ENCODE peak calls at places on chromosomes 7 and 10, in four cellular contexts. Q, O, W and Z are unnamed samples.

GRCh38 chr7:2978403-2978802 is 65.3 kb downstream of the CARD11 start:
- DNase-seq in Q (peak), O (no peak), W (peak), Z (peak)

GRCh38 chr10:90856261-90856660 is 1.6 kb downstream of the HTR7 start:
- DNase-seq in Q (no peak), O (no peak), W (no peak), Z (no peak)

GRCh38 chr7:31100445-31100844 is 48.3 kb downstream of the ADCYAP1R1 start:
- DNase-seq in Q (no peak), O (no peak), W (no peak), Z (no peak)

GRCh38 chr10:34392641-34393170 is 422.4 kb downstream of the PARD3 start:
- DNase-seq in Q (no peak), O (no peak), W (no peak), Z (no peak)

GRCh38 chr10:7300327-7300726 is 110.5 kb downstream of the SFMBT2 start:
- DNase-seq in Q (no peak), O (no peak), W (no peak), Z (no peak)

GRCh38 chr10:5751854-5752253 is 61.4 kb downstream of the GDI2 start:
- DNase-seq in Q (no peak), O (no peak), W (no peak), Z (no peak)

GRCh38 chr10:17645591-17646345 is 1.8 kb downstream of the STAM start:
- DNase-seq in Q (no peak), O (no peak), W (no peak), Z (no peak)

GRCh38 chr10:78528749-78529204 is 495.1 kb downstream of the RPS24 start:
- DNase-seq in Q (no peak), O (no peak), W (no peak), Z (no peak)

GRCh38 chr10:86046845-86047460 is 319.6 kb downstream of the GRID1 start:
- DNase-seq in Q (no peak), O (no peak), W (no peak), Z (no peak)

GRCh38 chr10:7412482-7413251 is 1.8 kb upstream of the SFMBT2 start:
- DNase-seq in Q (peak), O (no peak), W (peak), Z (peak)

GRCh38 chr7:73977626-73978618 is 50.1 kb upstream of the ELN start:
- DNase-seq in Q (peak), O (no peak), W (no peak), Z (peak)

GRCh38 chr7:30019960-30020359 is 6.5 kb downstream of the FKBP14 start:
- DNase-seq in Q (no peak), O (no peak), W (no peak), Z (no peak)

GRCh38 chr7:763762-764161 is 36.7 kb upstream of the PRKAR1B start:
- DNase-seq in Q (no peak), O (no peak), W (no peak), Z (no peak)

GRCh38 chr10:21495002-21495685 is 30.3 kb downstream of the SKIDA1 start:
- DNase-seq in Q (no peak), O (no peak), W (no peak), Z (no peak)

GRCh38 chr10:79472951-79473350 is 27.5 kb upstream of the ZCCHC24 start:
- DNase-seq in Q (no peak), O (no peak), W (no peak), Z (no peak)

GRCh38 chr7:142434666-142435174 is 176.9 kb upstream of the PRSS58 start:
- DNase-seq in Q (peak), O (no peak), W (no peak), Z (no peak)

GRCh38 chr7:2403718-2404648 is 572 bp downstream of the CHST12 start:
- DNase-seq in Q (no peak), O (no peak), W (peak), Z (peak)

GRCh38 chr7:34320926-34321609 is 336.9 kb upstream of the NPSR1 start:
- DNase-seq in Q (peak), O (peak), W (peak), Z (peak)

GRCh38 chr10:88565072-88565471 is 18.0 kb downstream of the RNLS start:
- DNase-seq in Q (peak), O (no peak), W (no peak), Z (no peak)

GRCh38 chr10:71134732-71135211 is 77.6 kb upstream of the UNC5B start:
- DNase-seq in Q (no peak), O (no peak), W (no peak), Z (no peak)

GRCh38 chr7:6175642-6176041 is 96.8 kb downstream of the CYTH3 start:
- DNase-seq in Q (no peak), O (peak), W (no peak), Z (no peak)

GRCh38 chr10:4344544-4344994 is 481.4 kb upstream of the AKR1E2 start:
- DNase-seq in Q (no peak), O (peak), W (peak), Z (no peak)

GRCh38 chr10:104274762-104275721 is 6.1 kb downstream of the GSTO2 start:
- DNase-seq in Q (peak), O (no peak), W (peak), Z (peak)

GRCh38 chr10:71571460-71572175 is 148.0 kb downstream of the C10orf105 start:
- DNase-seq in Q (no peak), O (no peak), W (peak), Z (no peak)

GRCh38 chr10:26755443-26755903 is 58.0 kb downstream of the PDSS1 start:
- DNase-seq in Q (peak), O (no peak), W (no peak), Z (no peak)

GRCh38 chr10:6796231-6796630 is 216.2 kb upstream of the PRKCQ start:
- DNase-seq in Q (no peak), O (no peak), W (no peak), Z (no peak)

GRCh38 chr7:131945313-131945831 is 388.9 kb upstream of the PODXL start:
- DNase-seq in Q (peak), O (no peak), W (peak), Z (peak)

GRCh38 chr7:10429516-10429915 is 544.2 kb upstream of the PHF14 start:
- DNase-seq in Q (no peak), O (no peak), W (no peak), Z (no peak)

GRCh38 chr10:89207181-89207800 is at the start of gene CH25H:
- DNase-seq in Q (peak), O (no peak), W (peak), Z (peak)

GRCh38 chr10:68561804-68562649 is 1.9 kb downstream of the TET1 start:
- DNase-seq in Q (no peak), O (no peak), W (no peak), Z (no peak)

GRCh38 chr7:84218681-84219080 is 24.1 kb upstream of the SEMA3A start:
- DNase-seq in Q (no peak), O (no peak), W (no peak), Z (no peak)

GRCh38 chr7:116588641-116589594 is 64.1 kb downstream of the CAV1 start:
- DNase-seq in Q (no peak), O (no peak), W (no peak), Z (no peak)

GRCh38 chr7:75756340-75757297 is 15.4 kb downstream of the CCL26 start:
- DNase-seq in Q (peak), O (no peak), W (no peak), Z (no peak)
- TF ChIP-seq CTCF in Q (peak), O (peak), W (peak), Z (no peak)

GRCh38 chr7:24075426-24075810 is 208.6 kb upstream of the NPY start:
- DNase-seq in Q (no peak), O (peak), W (no peak), Z (no peak)
- TF ChIP-seq CTCF in Q (no peak), O (no peak), W (no peak), Z (no peak)

DNA sequence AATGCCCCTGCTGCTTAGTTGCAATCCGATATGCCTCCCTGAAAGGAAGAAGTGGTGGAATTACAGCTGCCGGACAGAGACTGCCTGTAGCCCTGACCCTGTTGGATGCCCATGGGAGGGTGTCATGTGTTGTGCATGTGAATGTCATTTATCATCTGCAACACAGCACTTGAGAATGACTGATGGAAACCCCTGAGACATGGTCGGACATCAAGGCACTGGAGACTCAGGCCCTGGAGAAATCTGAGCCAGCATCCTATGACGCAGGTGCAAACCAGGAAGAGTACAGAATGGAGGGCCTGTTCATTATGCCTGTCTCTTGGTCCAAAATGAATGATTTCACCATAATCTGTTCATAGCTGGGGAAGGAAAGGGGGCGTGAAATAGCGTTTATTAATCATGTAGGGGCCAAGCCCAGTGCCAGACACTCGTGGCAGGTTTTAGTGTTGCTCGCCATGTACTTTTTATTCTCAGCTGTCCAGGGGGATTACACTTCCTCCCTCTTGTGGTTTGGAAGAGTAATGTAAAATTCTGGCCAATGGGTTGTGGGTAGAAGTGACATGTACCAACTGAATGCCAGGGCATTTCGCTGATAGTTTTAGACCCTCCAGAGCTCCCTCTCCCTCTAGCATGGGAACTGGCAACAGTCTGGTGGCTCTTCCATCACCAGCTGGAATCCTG is 23.0 kb upstream of the LEP start:
- DNase-seq in Q (no peak), O (no peak), W (no peak), Z (no peak)
- TF ChIP-seq CTCF in Q (no peak), O (peak), W (no peak), Z (no peak)

DNA sequence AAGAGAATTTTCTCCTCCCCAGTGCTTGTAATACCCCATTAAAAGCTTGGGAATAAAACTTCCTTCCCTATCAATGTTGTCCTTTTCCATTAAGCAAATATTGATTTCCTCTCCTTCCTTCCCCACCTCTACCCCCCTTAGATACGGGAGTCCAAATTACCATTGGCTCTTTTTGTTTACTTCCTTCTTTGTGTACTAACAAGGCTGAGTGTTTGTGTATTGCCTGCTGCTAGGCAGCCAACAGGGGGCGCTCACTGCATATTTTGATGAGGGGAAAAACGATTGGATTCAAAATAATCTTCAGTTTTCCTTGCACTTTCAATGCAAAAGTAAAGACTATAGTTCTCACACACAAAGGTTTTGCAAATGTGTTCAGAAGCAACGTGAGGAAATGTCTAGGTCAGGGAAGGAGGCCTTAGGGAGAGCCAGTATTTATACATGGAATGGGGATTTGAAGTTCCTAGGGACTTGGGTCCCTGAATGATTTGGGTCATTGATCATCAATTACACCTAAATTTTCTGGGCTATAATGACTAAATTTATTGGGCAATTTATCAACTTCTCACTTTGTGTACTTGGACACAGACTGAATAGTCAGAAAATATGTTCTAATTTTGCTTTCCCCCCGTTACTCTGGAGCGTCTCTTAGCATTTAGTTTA is 23.6 kb upstream of the VPS41 start:
- DNase-seq in Q (peak), O (no peak), W (no peak), Z (peak)
- TF ChIP-seq CTCF in Q (peak), O (peak), W (peak), Z (peak)

DNA sequence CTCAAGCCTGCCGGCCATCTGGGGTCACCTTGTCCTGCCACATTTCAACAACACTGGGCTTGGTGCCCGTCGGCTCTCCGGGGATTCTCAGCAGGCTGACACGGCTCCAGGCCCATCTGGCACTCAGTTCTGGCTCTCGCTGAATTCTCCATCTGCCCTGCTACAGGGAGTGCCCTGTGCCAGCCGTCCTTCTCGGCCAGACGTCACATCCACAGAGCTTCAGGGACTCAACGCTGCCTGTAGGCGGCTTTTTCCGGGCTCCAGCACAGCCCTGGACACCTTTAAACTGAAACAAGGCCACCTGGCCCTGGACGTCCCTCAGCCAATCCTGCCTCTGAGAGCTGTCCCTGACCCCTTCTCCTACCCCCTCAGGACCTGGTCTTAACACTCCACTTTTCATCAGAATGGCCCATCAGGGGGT is 43.0 kb downstream of the TMEM130 start:
- DNase-seq in Q (no peak), O (no peak), W (no peak), Z (peak)
- TF ChIP-seq CTCF in Q (no peak), O (no peak), W (no peak), Z (no peak)

GRCh38 chr7:19116121-19117080 is 1.0 kb downstream of the TWIST1 start:
- DNase-seq in Q (peak), O (no peak), W (peak), Z (no peak)
- TF ChIP-seq CTCF in Q (no peak), O (peak), W (no peak), Z (no peak)